ENCODE peak calls at places on chromosome 7, in six cellular contexts. One of them, this sample, is unnamed.

GRCh38 chr7:92854501-92855238 is 18.3 kb upstream of the CDK6 start:
- DNase-seq in effector memory CD4-positive, alpha-beta T cell: no peak
- DNase-seq in GM23248: no peak
- DNase-seq in hepatocyte: no peak
- DNase-seq in astrocyte: no peak
- DNase-seq in spleen: no peak
- DNase-seq in this sample: no peak

GRCh38 chr7:158744070-158744469 is 39.5 kb upstream of the NCAPG2 start:
- DNase-seq in spleen: no peak
- DNase-seq in GM23248: no peak
- DNase-seq in astrocyte: no peak
- DNase-seq in hepatocyte: no peak
- DNase-seq in effector memory CD4-positive, alpha-beta T cell: no peak
- DNase-seq in this sample: no peak

GRCh38 chr7:110839866-110840265 is 251.1 kb upstream of the LRRN3 start:
- DNase-seq in effector memory CD4-positive, alpha-beta T cell: no peak
- DNase-seq in astrocyte: peak
- DNase-seq in hepatocyte: peak
- DNase-seq in GM23248: peak
- DNase-seq in spleen: no peak
- DNase-seq in this sample: no peak

GRCh38 chr7:3537210-3537875 is 236.3 kb downstream of the SDK1 start:
- DNase-seq in astrocyte: peak
- DNase-seq in hepatocyte: peak
- DNase-seq in GM23248: no peak
- DNase-seq in spleen: no peak
- DNase-seq in effector memory CD4-positive, alpha-beta T cell: no peak
- DNase-seq in this sample: no peak

GRCh38 chr7:148697950-148698396 is 730 bp upstream of the CUL1 start:
- DNase-seq in astrocyte: no peak
- DNase-seq in effector memory CD4-positive, alpha-beta T cell: no peak
- DNase-seq in GM23248: peak
- DNase-seq in spleen: no peak
- DNase-seq in hepatocyte: no peak
- DNase-seq in this sample: no peak

GRCh38 chr7:47596502-47597202 is 14.7 kb upstream of the TNS3 start:
- DNase-seq in spleen: no peak
- DNase-seq in hepatocyte: no peak
- DNase-seq in GM23248: peak
- DNase-seq in astrocyte: no peak
- DNase-seq in effector memory CD4-positive, alpha-beta T cell: no peak
- DNase-seq in this sample: no peak

GRCh38 chr7:150727381-150727780 is 9.8 kb upstream of the GIMAP5 start:
- DNase-seq in astrocyte: no peak
- DNase-seq in hepatocyte: peak
- DNase-seq in spleen: no peak
- DNase-seq in effector memory CD4-positive, alpha-beta T cell: no peak
- DNase-seq in GM23248: no peak
- DNase-seq in this sample: peak

GRCh38 chr7:42745357-42746022 is 166.4 kb downstream of the C7orf25 start:
- DNase-seq in spleen: no peak
- DNase-seq in effector memory CD4-positive, alpha-beta T cell: no peak
- DNase-seq in hepatocyte: peak
- DNase-seq in astrocyte: no peak
- DNase-seq in GM23248: peak
- DNase-seq in this sample: no peak

GRCh38 chr7:45461014-45461413 is 113.2 kb upstream of the ADCY1 start:
- DNase-seq in spleen: no peak
- DNase-seq in hepatocyte: no peak
- DNase-seq in astrocyte: no peak
- DNase-seq in GM23248: no peak
- DNase-seq in effector memory CD4-positive, alpha-beta T cell: no peak
- DNase-seq in this sample: no peak

GRCh38 chr7:106768324-106768751 is 96.7 kb upstream of the PIK3CG start:
- DNase-seq in spleen: no peak
- DNase-seq in hepatocyte: no peak
- DNase-seq in astrocyte: peak
- DNase-seq in GM23248: peak
- DNase-seq in effector memory CD4-positive, alpha-beta T cell: no peak
- DNase-seq in this sample: no peak
- H3K27ac ChIP-seq in spleen: peak
- H3K27ac ChIP-seq in hepatocyte: no peak
- H3K27ac ChIP-seq in astrocyte: no peak
- H3K27ac ChIP-seq in GM23248: peak
- H3K27ac ChIP-seq in effector memory CD4-positive, alpha-beta T cell: no peak
- H3K27ac ChIP-seq in this sample: no peak

GRCh38 chr7:28389504-28390385 is 22.6 kb upstream of the CREB5 start:
- DNase-seq in GM23248: peak
- DNase-seq in hepatocyte: peak
- DNase-seq in astrocyte: peak
- DNase-seq in spleen: no peak
- DNase-seq in effector memory CD4-positive, alpha-beta T cell: no peak
- DNase-seq in this sample: no peak
- H3K27ac ChIP-seq in GM23248: no peak
- H3K27ac ChIP-seq in hepatocyte: peak
- H3K27ac ChIP-seq in astrocyte: no peak
- H3K27ac ChIP-seq in spleen: no peak
- H3K27ac ChIP-seq in effector memory CD4-positive, alpha-beta T cell: no peak
- H3K27ac ChIP-seq in this sample: no peak

GRCh38 chr7:7201583-7202374 is 19.4 kb downstream of the C1GALT1 start:
- DNase-seq in hepatocyte: peak
- DNase-seq in effector memory CD4-positive, alpha-beta T cell: peak
- DNase-seq in spleen: peak
- DNase-seq in GM23248: no peak
- DNase-seq in astrocyte: no peak
- DNase-seq in this sample: no peak
- H3K27ac ChIP-seq in hepatocyte: peak
- H3K27ac ChIP-seq in effector memory CD4-positive, alpha-beta T cell: peak
- H3K27ac ChIP-seq in spleen: peak
- H3K27ac ChIP-seq in GM23248: no peak
- H3K27ac ChIP-seq in astrocyte: no peak
- H3K27ac ChIP-seq in this sample: no peak

DNA sequence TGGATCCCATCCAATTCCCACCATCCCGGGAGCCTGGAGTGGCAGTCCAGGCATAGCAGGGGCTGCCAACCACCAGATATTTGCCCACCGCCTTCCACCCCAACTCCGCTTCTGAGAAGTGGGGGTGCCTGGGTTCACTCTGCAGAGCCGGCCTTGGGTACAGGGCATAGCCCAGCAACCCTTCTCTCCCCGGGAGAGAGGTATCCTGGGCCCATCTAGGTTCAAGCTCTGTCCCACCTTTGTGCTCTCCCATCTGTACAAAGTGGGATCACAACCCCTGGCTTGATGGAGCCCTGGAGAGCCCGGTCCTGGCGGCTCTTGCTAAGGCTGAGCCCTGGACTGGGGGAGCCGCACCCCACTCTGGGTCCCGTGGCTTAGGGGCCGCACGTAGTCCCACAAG is 12.2 kb downstream of the MICALL2 start:
- DNase-seq in effector memory CD4-positive, alpha-beta T cell: no peak
- DNase-seq in hepatocyte: no peak
- DNase-seq in astrocyte: no peak
- DNase-seq in spleen: no peak
- DNase-seq in GM23248: no peak
- DNase-seq in this sample: no peak
- H3K27ac ChIP-seq in effector memory CD4-positive, alpha-beta T cell: no peak
- H3K27ac ChIP-seq in hepatocyte: no peak
- H3K27ac ChIP-seq in astrocyte: no peak
- H3K27ac ChIP-seq in spleen: peak
- H3K27ac ChIP-seq in GM23248: no peak
- H3K27ac ChIP-seq in this sample: no peak

GRCh38 chr7:113891828-113892227 is 27.0 kb downstream of the PPP1R3A start:
- DNase-seq in effector memory CD4-positive, alpha-beta T cell: no peak
- DNase-seq in hepatocyte: no peak
- DNase-seq in spleen: no peak
- DNase-seq in GM23248: peak
- DNase-seq in astrocyte: peak
- DNase-seq in this sample: no peak
- H3K27ac ChIP-seq in effector memory CD4-positive, alpha-beta T cell: no peak
- H3K27ac ChIP-seq in hepatocyte: no peak
- H3K27ac ChIP-seq in spleen: no peak
- H3K27ac ChIP-seq in GM23248: peak
- H3K27ac ChIP-seq in astrocyte: peak
- H3K27ac ChIP-seq in this sample: no peak

GRCh38 chr7:127253289-127254162 is 785 bp upstream of the GRM8 start:
- DNase-seq in GM23248: peak
- DNase-seq in spleen: peak
- DNase-seq in hepatocyte: peak
- DNase-seq in astrocyte: peak
- DNase-seq in effector memory CD4-positive, alpha-beta T cell: no peak
- DNase-seq in this sample: peak
- H3K27ac ChIP-seq in GM23248: no peak
- H3K27ac ChIP-seq in spleen: peak
- H3K27ac ChIP-seq in hepatocyte: no peak
- H3K27ac ChIP-seq in astrocyte: no peak
- H3K27ac ChIP-seq in effector memory CD4-positive, alpha-beta T cell: no peak
- H3K27ac ChIP-seq in this sample: no peak

DNA sequence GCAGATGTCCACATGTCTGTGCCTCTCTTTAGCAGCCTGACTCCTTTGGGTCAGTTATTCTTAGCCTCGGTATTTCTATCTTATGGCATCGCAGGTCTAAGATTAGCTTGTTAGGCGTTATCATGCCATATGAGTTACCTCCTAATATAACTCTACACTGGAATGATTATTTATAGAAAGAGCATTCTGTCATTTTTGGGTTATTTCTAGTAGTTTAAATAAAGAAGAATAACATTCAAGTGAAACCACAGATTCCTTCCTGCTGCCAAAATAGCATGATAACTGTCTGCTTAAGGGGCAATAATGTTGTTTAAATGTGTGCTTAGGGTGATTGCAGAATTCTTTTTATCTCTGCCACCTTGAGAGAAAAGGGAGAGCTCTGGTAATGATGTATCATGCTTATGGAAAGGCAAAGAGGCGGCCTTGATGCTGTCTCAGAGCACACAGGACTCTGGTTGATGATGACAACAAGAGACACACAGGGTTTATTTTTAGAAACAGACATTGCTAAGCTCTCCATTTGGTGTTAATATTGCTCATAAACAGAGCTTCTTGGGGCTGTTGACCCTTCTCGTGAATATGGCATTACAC is 10.4 kb downstream of the HDAC9 start:
- DNase-seq in astrocyte: peak
- DNase-seq in hepatocyte: peak
- DNase-seq in spleen: no peak
- DNase-seq in GM23248: peak
- DNase-seq in effector memory CD4-positive, alpha-beta T cell: no peak
- DNase-seq in this sample: no peak
- H3K27ac ChIP-seq in astrocyte: peak
- H3K27ac ChIP-seq in hepatocyte: no peak
- H3K27ac ChIP-seq in spleen: peak
- H3K27ac ChIP-seq in GM23248: peak
- H3K27ac ChIP-seq in effector memory CD4-positive, alpha-beta T cell: no peak
- H3K27ac ChIP-seq in this sample: peak

GRCh38 chr7:104089061-104089460 is 99.6 kb upstream of the RELN start:
- DNase-seq in effector memory CD4-positive, alpha-beta T cell: no peak
- DNase-seq in spleen: no peak
- DNase-seq in astrocyte: no peak
- DNase-seq in hepatocyte: no peak
- DNase-seq in GM23248: no peak
- DNase-seq in this sample: no peak
- H3K27ac ChIP-seq in effector memory CD4-positive, alpha-beta T cell: no peak
- H3K27ac ChIP-seq in spleen: no peak
- H3K27ac ChIP-seq in astrocyte: no peak
- H3K27ac ChIP-seq in hepatocyte: no peak
- H3K27ac ChIP-seq in GM23248: no peak
- H3K27ac ChIP-seq in this sample: no peak

GRCh38 chr7:73992104-73992562 is 35.8 kb upstream of the ELN start:
- DNase-seq in GM23248: peak
- DNase-seq in hepatocyte: no peak
- DNase-seq in astrocyte: peak
- DNase-seq in spleen: no peak
- DNase-seq in effector memory CD4-positive, alpha-beta T cell: no peak
- DNase-seq in this sample: no peak
- H3K27ac ChIP-seq in GM23248: peak
- H3K27ac ChIP-seq in hepatocyte: no peak
- H3K27ac ChIP-seq in astrocyte: no peak
- H3K27ac ChIP-seq in spleen: peak
- H3K27ac ChIP-seq in effector memory CD4-positive, alpha-beta T cell: no peak
- H3K27ac ChIP-seq in this sample: peak

This sample was measured in lung.